ENCODE peak calls at places on chromosomes 5 and 9, in five cellular contexts. U is body of pancreas, Q is brain microvascular endothelial cell, Y is neural progenitor cell, A is Peyer's patch. L is an unnamed sample.

GRCh38 chr5:132526290-132526973 is 16.9 kb downstream of the IL5 start:
- DNase-seq in U (peak; percentile 55), Q (peak; percentile 40), Y (peak; percentile 72), A (peak; percentile 54), L (peak; percentile 43)

GRCh38 chr5:134374234-134374633 is 2.9 kb downstream of the UBE2B start:
- DNase-seq in U (no peak), Q (no peak), Y (no peak), A (no peak), L (no peak)

GRCh38 chr9:3646226-3646625 is 120.4 kb upstream of the RFX3 start:
- DNase-seq in U (no peak), Q (no peak), Y (no peak), A (no peak), L (no peak)

GRCh38 chr9:105510024-105510423 is 47.9 kb upstream of the FKTN start:
- DNase-seq in U (no peak), Q (peak; percentile 81), Y (no peak), A (no peak), L (no peak)

GRCh38 chr5:164377746-164378145 is 872.3 kb downstream of the MAT2B start:
- DNase-seq in U (no peak), Q (no peak), Y (no peak), A (no peak), L (no peak)

GRCh38 chr5:73793911-73794310 is 167.9 kb downstream of the ARHGEF28 start:
- DNase-seq in U (no peak), Q (peak; percentile 47), Y (no peak), A (no peak), L (no peak)

GRCh38 chr9:23117621-23118020 is 671.0 kb downstream of the DMRTA1 start:
- DNase-seq in U (no peak), Q (peak; percentile 2), Y (no peak), A (no peak), L (no peak)

GRCh38 chr9:93292664-93293328 is 108.9 kb downstream of the WNK2 start:
- DNase-seq in U (no peak), Q (no peak), Y (no peak), A (no peak), L (no peak)

GRCh38 chr9:95091971-95092320 is 225.6 kb downstream of the FANCC start:
- DNase-seq in U (no peak), Q (peak; percentile 75), Y (no peak), A (no peak), L (no peak)

GRCh38 chr5:31889131-31889561 is 250.2 kb downstream of the PDZD2 start:
- DNase-seq in U (no peak), Q (no peak), Y (peak; percentile 25), A (no peak), L (no peak)

GRCh38 chr9:129415031-129415953 is 205.6 kb downstream of the C9orf50 start:
- DNase-seq in U (no peak), Q (no peak), Y (no peak), A (no peak), L (peak; percentile 31)

GRCh38 chr9:129413537-129414376 is 207.1 kb downstream of the C9orf50 start:
- DNase-seq in U (peak; percentile 100), Q (peak; percentile 96), Y (peak; percentile 99), A (peak; percentile 99), L (peak; percentile 98)

GRCh38 chr9:129415954-129416651 is 204.8 kb downstream of the C9orf50 start:
- DNase-seq in U (no peak), Q (no peak), Y (no peak), A (no peak), L (no peak)

GRCh38 chr9:129412814-129413536 is 207.9 kb downstream of the C9orf50 start:
- DNase-seq in U (peak; percentile 71), Q (peak; percentile 73), Y (peak; percentile 57), A (peak; percentile 72), L (peak; percentile 60)

GRCh38 chr9:129414377-129415021 is 206.4 kb downstream of the C9orf50 start:
- DNase-seq in U (peak; percentile 33), Q (peak; percentile 19), Y (peak; percentile 88), A (no peak), L (peak; percentile 66)
- H3K27ac ChIP-seq in U (peak overlapping the region; percentile 98), Q (peak overlapping the region; percentile 97), Y (peak overlapping the region; percentile 93), A (peak overlapping the region; percentile 98), L (peak overlapping the region; percentile 97)

GRCh38 chr9:19656704-19657103 is 132.1 kb downstream of the SLC24A2 start:
- DNase-seq in U (no peak), Q (no peak), Y (no peak), A (no peak), L (no peak)
- H3K4me3 ChIP-seq in U (no peak overlapping the region), Q (no peak overlapping the region), Y (no peak overlapping the region), A (no peak overlapping the region), L (no peak overlapping the region)

DNA sequence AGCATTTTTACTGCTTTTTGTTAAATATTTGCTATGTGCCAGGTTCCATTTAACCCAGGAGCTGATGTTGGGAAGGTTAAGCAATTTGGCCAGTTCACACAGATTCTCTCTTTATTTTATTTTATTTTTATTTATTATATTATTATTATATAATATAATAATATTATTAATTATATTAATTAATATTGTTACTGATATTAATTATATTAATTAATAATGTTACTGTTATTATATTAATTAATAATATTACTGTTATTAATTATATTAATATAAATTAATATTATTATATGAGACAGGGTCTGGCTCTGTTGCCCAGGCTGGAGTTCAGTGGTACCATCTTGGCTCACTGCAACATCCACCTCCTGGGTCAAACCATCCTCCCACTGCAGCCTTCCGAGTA is 593.0 kb upstream of the SGCD start:
- DNase-seq in U (no peak), Q (no peak), Y (no peak), A (no peak), L (no peak)
- H3K27me3 ChIP-seq in U (peaks cover 7% of the 10 kb centered on the region), Q (peaks cover 8% of the 10 kb centered on the region), Y (peaks cover 84% of the 10 kb centered on the region), A (no peaks in the 10 kb centered on the region), L (peaks cover 22% of the 10 kb centered on the region)

GRCh38 chr5:151675225-151675955 is 11.3 kb downstream of the SPARC start:
- DNase-seq in U (no peak), Q (no peak), Y (no peak), A (no peak), L (no peak)

GRCh38 chr5:151678146-151678545 is 8.6 kb downstream of the SPARC start:
- DNase-seq in U (no peak), Q (no peak), Y (no peak), A (no peak), L (no peak)

GRCh38 chr5:151676719-151677118 is 10.0 kb downstream of the SPARC start:
- DNase-seq in U (no peak), Q (no peak), Y (peak; percentile 20), A (no peak), L (no peak)

GRCh38 chr5:151678713-151679112 is 8.0 kb downstream of the SPARC start:
- DNase-seq in U (no peak), Q (no peak), Y (no peak), A (no peak), L (no peak)

GRCh38 chr5:151675956-151676712 is 10.6 kb downstream of the SPARC start:
- DNase-seq in U (no peak), Q (no peak), Y (no peak), A (no peak), L (no peak)
- H3K27ac ChIP-seq in U (no peak overlapping the region), Q (peak overlapping the region; percentile 72), Y (no peak overlapping the region), A (peak overlapping the region; percentile 27), L (peak overlapping the region; percentile 48)

GRCh38 chr5:3600106-3600997 is 4.7 kb downstream of the IRX1 start:
- DNase-seq in U (no peak), Q (no peak), Y (peak; percentile 88), A (peak; percentile 35), L (no peak)
- H3K4me3 ChIP-seq in U (no peak overlapping the region), Q (no peak overlapping the region), Y (peak overlapping the region; percentile 49), A (no peak overlapping the region), L (no peak overlapping the region)

GRCh38 chr5:10138385-10139057 is 111.2 kb downstream of the ATPSCKMT start:
- DNase-seq in U (no peak), Q (no peak), Y (no peak), A (no peak), L (no peak)

GRCh38 chr5:10130881-10131280 is 118.8 kb downstream of the ATPSCKMT start:
- DNase-seq in U (no peak), Q (no peak), Y (no peak), A (no peak), L (no peak)

GRCh38 chr5:10133830-10134229 is 115.9 kb downstream of the ATPSCKMT start:
- DNase-seq in U (no peak), Q (peak; percentile 32), Y (no peak), A (no peak), L (no peak)
- H3K27me3 ChIP-seq in U (no peaks in the 10 kb centered on the region), Q (no peaks in the 10 kb centered on the region), Y (no peaks in the 10 kb centered on the region), A (no peaks in the 10 kb centered on the region), L (no peaks in the 10 kb centered on the region)

L was measured in colonic mucosa.